ENCODE peak calls at places on chromosomes 6 and 20, in five cellular contexts. One of them, this sample, is unnamed.

GRCh38 chr6:27452496-27452897 is 20.4 kb downstream of the ZNF184 start:
- DNase-seq in thoracic aorta: no peak
- DNase-seq in GM12865: no peak
- DNase-seq in glutamatergic neuron: no peak
- DNase-seq in fibroblast of mammary gland: peak
- DNase-seq in this sample: no peak

GRCh38 chr6:152170313-152170701 is 362.8 kb downstream of the ESR1 start:
- DNase-seq in GM12865: no peak
- DNase-seq in thoracic aorta: no peak
- DNase-seq in glutamatergic neuron: no peak
- DNase-seq in fibroblast of mammary gland: no peak
- DNase-seq in this sample: no peak

GRCh38 chr6:116108836-116109235 is 8.2 kb downstream of the NT5DC1 start:
- DNase-seq in glutamatergic neuron: no peak
- DNase-seq in GM12865: no peak
- DNase-seq in fibroblast of mammary gland: no peak
- DNase-seq in thoracic aorta: no peak
- DNase-seq in this sample: no peak

GRCh38 chr6:142631517-142632385 is 313.2 kb downstream of the HIVEP2 start:
- DNase-seq in GM12865: no peak
- DNase-seq in fibroblast of mammary gland: no peak
- DNase-seq in glutamatergic neuron: no peak
- DNase-seq in thoracic aorta: no peak
- DNase-seq in this sample: no peak

GRCh38 chr20:16927031-16927430 is 178.9 kb downstream of the OTOR start:
- DNase-seq in fibroblast of mammary gland: no peak
- DNase-seq in GM12865: no peak
- DNase-seq in thoracic aorta: no peak
- DNase-seq in glutamatergic neuron: no peak
- DNase-seq in this sample: no peak

GRCh38 chr6:148509789-148510581 is 167.3 kb downstream of the SASH1 start:
- DNase-seq in thoracic aorta: no peak
- DNase-seq in glutamatergic neuron: peak
- DNase-seq in fibroblast of mammary gland: peak
- DNase-seq in GM12865: peak
- DNase-seq in this sample: no peak

GRCh38 chr20:33071198-33071597 is 8.2 kb upstream of the BPIFB4 start:
- DNase-seq in glutamatergic neuron: no peak
- DNase-seq in fibroblast of mammary gland: no peak
- DNase-seq in GM12865: no peak
- DNase-seq in thoracic aorta: no peak
- DNase-seq in this sample: no peak

GRCh38 chr20:64106981-64107735 is at the start of gene NPBWR2:
- DNase-seq in glutamatergic neuron: peak
- DNase-seq in thoracic aorta: no peak
- DNase-seq in fibroblast of mammary gland: no peak
- DNase-seq in GM12865: no peak
- DNase-seq in this sample: peak

GRCh38 chr6:156427345-156427744 is 349.8 kb upstream of the ARID1B start:
- DNase-seq in fibroblast of mammary gland: peak
- DNase-seq in GM12865: no peak
- DNase-seq in thoracic aorta: peak
- DNase-seq in glutamatergic neuron: no peak
- DNase-seq in this sample: no peak

GRCh38 chr6:88211446-88211845 is 45.3 kb upstream of the CNR1 start:
- DNase-seq in fibroblast of mammary gland: no peak
- DNase-seq in GM12865: no peak
- DNase-seq in thoracic aorta: no peak
- DNase-seq in glutamatergic neuron: no peak
- DNase-seq in this sample: no peak

GRCh38 chr6:4889701-4890100 is 113.5 kb downstream of the CDYL start:
- DNase-seq in GM12865: no peak
- DNase-seq in thoracic aorta: no peak
- DNase-seq in fibroblast of mammary gland: no peak
- DNase-seq in glutamatergic neuron: no peak
- DNase-seq in this sample: no peak

GRCh38 chr20:17614176-17614811 is 44.4 kb downstream of the DSTN start:
- DNase-seq in thoracic aorta: no peak
- DNase-seq in glutamatergic neuron: peak
- DNase-seq in GM12865: no peak
- DNase-seq in fibroblast of mammary gland: peak
- DNase-seq in this sample: no peak

GRCh38 chr20:45497971-45498494 is 17.4 kb downstream of the SPINT3 start:
- DNase-seq in glutamatergic neuron: no peak
- DNase-seq in fibroblast of mammary gland: no peak
- DNase-seq in GM12865: no peak
- DNase-seq in thoracic aorta: no peak
- DNase-seq in this sample: no peak

GRCh38 chr6:21201673-21202430 is 391.7 kb upstream of the SOX4 start:
- DNase-seq in fibroblast of mammary gland: no peak
- DNase-seq in thoracic aorta: no peak
- DNase-seq in GM12865: no peak
- DNase-seq in glutamatergic neuron: no peak
- DNase-seq in this sample: no peak

GRCh38 chr6:109695468-109695867 is 4.4 kb downstream of the FIG4 start:
- DNase-seq in GM12865: peak
- DNase-seq in thoracic aorta: no peak
- DNase-seq in glutamatergic neuron: no peak
- DNase-seq in fibroblast of mammary gland: no peak
- DNase-seq in this sample: no peak

GRCh38 chr6:117346142-117346930 is 79.4 kb downstream of the ROS1 start:
- DNase-seq in glutamatergic neuron: no peak
- DNase-seq in fibroblast of mammary gland: peak
- DNase-seq in thoracic aorta: no peak
- DNase-seq in GM12865: no peak
- DNase-seq in this sample: no peak

GRCh38 chr6:77876300-77876699 is 223.5 kb downstream of the MEI4 start:
- DNase-seq in fibroblast of mammary gland: peak
- DNase-seq in GM12865: no peak
- DNase-seq in thoracic aorta: no peak
- DNase-seq in glutamatergic neuron: no peak
- DNase-seq in this sample: no peak

GRCh38 chr6:112501705-112502104 is 154.6 kb downstream of the RFPL4B start:
- DNase-seq in thoracic aorta: no peak
- DNase-seq in GM12865: no peak
- DNase-seq in glutamatergic neuron: peak
- DNase-seq in fibroblast of mammary gland: peak
- DNase-seq in this sample: no peak

GRCh38 chr6:93398723-93399122 is 20.6 kb downstream of the EPHA7 start:
- DNase-seq in GM12865: no peak
- DNase-seq in glutamatergic neuron: no peak
- DNase-seq in thoracic aorta: no peak
- DNase-seq in fibroblast of mammary gland: no peak
- DNase-seq in this sample: no peak

GRCh38 chr6:161630674-161631073 is 356.8 kb upstream of the AGPAT4 start:
- DNase-seq in fibroblast of mammary gland: peak
- DNase-seq in glutamatergic neuron: no peak
- DNase-seq in thoracic aorta: no peak
- DNase-seq in GM12865: no peak
- DNase-seq in this sample: no peak

GRCh38 chr6:124536157-124536556 is 426.1 kb upstream of the RNF217 start:
- DNase-seq in glutamatergic neuron: no peak
- DNase-seq in GM12865: no peak
- DNase-seq in thoracic aorta: no peak
- DNase-seq in fibroblast of mammary gland: no peak
- DNase-seq in this sample: no peak

GRCh38 chr6:167712332-167713087 is 114.2 kb upstream of the AFDN start:
- DNase-seq in thoracic aorta: no peak
- DNase-seq in GM12865: no peak
- DNase-seq in glutamatergic neuron: no peak
- DNase-seq in fibroblast of mammary gland: no peak
- DNase-seq in this sample: no peak

GRCh38 chr20:8334641-8335040 is 202.6 kb downstream of the PLCB1 start:
- DNase-seq in GM12865: no peak
- DNase-seq in glutamatergic neuron: no peak
- DNase-seq in thoracic aorta: no peak
- DNase-seq in fibroblast of mammary gland: no peak
- DNase-seq in this sample: no peak

GRCh38 chr6:127464161-127464880 is 5.1 kb upstream of the KIAA0408 start:
- DNase-seq in fibroblast of mammary gland: peak
- DNase-seq in thoracic aorta: no peak
- DNase-seq in GM12865: no peak
- DNase-seq in glutamatergic neuron: no peak
- DNase-seq in this sample: no peak

GRCh38 chr20:16027710-16028109 is 545.5 kb downstream of the KIF16B start:
- DNase-seq in glutamatergic neuron: no peak
- DNase-seq in fibroblast of mammary gland: no peak
- DNase-seq in thoracic aorta: no peak
- DNase-seq in GM12865: no peak
- DNase-seq in this sample: no peak

GRCh38 chr6:166354143-166354542 is 11.8 kb upstream of the SFT2D1 start:
- DNase-seq in GM12865: no peak
- DNase-seq in thoracic aorta: no peak
- DNase-seq in fibroblast of mammary gland: no peak
- DNase-seq in glutamatergic neuron: no peak
- DNase-seq in this sample: no peak

GRCh38 chr6:91029211-91029610 is 442.3 kb upstream of the MAP3K7 start:
- DNase-seq in GM12865: no peak
- DNase-seq in glutamatergic neuron: no peak
- DNase-seq in fibroblast of mammary gland: no peak
- DNase-seq in thoracic aorta: no peak
- DNase-seq in this sample: no peak

GRCh38 chr20:8095648-8096572 is 36.2 kb upstream of the PLCB1 start:
- DNase-seq in thoracic aorta: no peak
- DNase-seq in glutamatergic neuron: no peak
- DNase-seq in fibroblast of mammary gland: peak
- DNase-seq in GM12865: no peak
- DNase-seq in this sample: no peak

GRCh38 chr6:157292202-157292601 is 31.1 kb downstream of the TMEM242 start:
- DNase-seq in fibroblast of mammary gland: no peak
- DNase-seq in GM12865: peak
- DNase-seq in thoracic aorta: no peak
- DNase-seq in glutamatergic neuron: no peak
- DNase-seq in this sample: no peak

GRCh38 chr6:786946-787763 is 94.2 kb upstream of the EXOC2 start:
- DNase-seq in GM12865: peak
- DNase-seq in thoracic aorta: no peak
- DNase-seq in fibroblast of mammary gland: peak
- DNase-seq in glutamatergic neuron: no peak
- DNase-seq in this sample: no peak

GRCh38 chr20:33474097-33474846 is 15.6 kb upstream of the CBFA2T2 start:
- DNase-seq in glutamatergic neuron: no peak
- DNase-seq in GM12865: no peak
- DNase-seq in fibroblast of mammary gland: no peak
- DNase-seq in thoracic aorta: no peak
- DNase-seq in this sample: no peak

GRCh38 chr20:63186528-63187316 is 29.2 kb downstream of the YTHDF1 start:
- DNase-seq in glutamatergic neuron: no peak
- DNase-seq in thoracic aorta: no peak
- DNase-seq in fibroblast of mammary gland: no peak
- DNase-seq in GM12865: no peak
- DNase-seq in this sample: no peak

GRCh38 chr20:258963-259362 is 1.4 kb downstream of the DEFB132 start:
- DNase-seq in glutamatergic neuron: no peak
- DNase-seq in thoracic aorta: no peak
- DNase-seq in GM12865: peak
- DNase-seq in fibroblast of mammary gland: peak
- DNase-seq in this sample: no peak

GRCh38 chr6:2147737-2148448 is 97.5 kb downstream of the GMDS start:
- DNase-seq in GM12865: no peak
- DNase-seq in glutamatergic neuron: no peak
- DNase-seq in fibroblast of mammary gland: peak
- DNase-seq in thoracic aorta: no peak
- DNase-seq in this sample: no peak

GRCh38 chr6:33983109-33983475 is 162.8 kb downstream of the GRM4 start:
- DNase-seq in fibroblast of mammary gland: peak
- DNase-seq in thoracic aorta: no peak
- DNase-seq in GM12865: no peak
- DNase-seq in glutamatergic neuron: no peak
- DNase-seq in this sample: no peak

GRCh38 chr20:37903317-37904007 is 535 bp downstream of the VSTM2L start:
- DNase-seq in thoracic aorta: no peak
- DNase-seq in glutamatergic neuron: no peak
- DNase-seq in GM12865: no peak
- DNase-seq in fibroblast of mammary gland: no peak
- DNase-seq in this sample: no peak
- TF ChIP-seq CTCF in thoracic aorta: no peak
- TF ChIP-seq CTCF in glutamatergic neuron: peak
- TF ChIP-seq CTCF in GM12865: peak
- TF ChIP-seq CTCF in fibroblast of mammary gland: no peak
- TF ChIP-seq CTCF in this sample: no peak

GRCh38 chr6:150929403-150929802 is 63.9 kb downstream of the MTHFD1L start:
- DNase-seq in thoracic aorta: no peak
- DNase-seq in glutamatergic neuron: no peak
- DNase-seq in GM12865: no peak
- DNase-seq in fibroblast of mammary gland: no peak
- DNase-seq in this sample: no peak

GRCh38 chr6:150930816-150931215 is 65.3 kb downstream of the MTHFD1L start:
- DNase-seq in fibroblast of mammary gland: peak
- DNase-seq in GM12865: no peak
- DNase-seq in thoracic aorta: no peak
- DNase-seq in glutamatergic neuron: no peak
- DNase-seq in this sample: no peak

GRCh38 chr6:150924808-150925654 is 59.5 kb downstream of the MTHFD1L start:
- DNase-seq in GM12865: peak
- DNase-seq in glutamatergic neuron: no peak
- DNase-seq in fibroblast of mammary gland: peak
- DNase-seq in thoracic aorta: no peak
- DNase-seq in this sample: no peak

GRCh38 chr6:150925655-150925928 is 60.1 kb downstream of the MTHFD1L start:
- DNase-seq in glutamatergic neuron: no peak
- DNase-seq in thoracic aorta: no peak
- DNase-seq in fibroblast of mammary gland: peak
- DNase-seq in GM12865: no peak
- DNase-seq in this sample: no peak

GRCh38 chr6:150928882-150929281 is 63.4 kb downstream of the MTHFD1L start:
- DNase-seq in fibroblast of mammary gland: no peak
- DNase-seq in thoracic aorta: no peak
- DNase-seq in GM12865: peak
- DNase-seq in glutamatergic neuron: peak
- DNase-seq in this sample: no peak
- TF ChIP-seq CTCF in fibroblast of mammary gland: peak
- TF ChIP-seq CTCF in thoracic aorta: peak
- TF ChIP-seq CTCF in GM12865: peak
- TF ChIP-seq CTCF in glutamatergic neuron: no peak
- TF ChIP-seq CTCF in this sample: no peak

DNA sequence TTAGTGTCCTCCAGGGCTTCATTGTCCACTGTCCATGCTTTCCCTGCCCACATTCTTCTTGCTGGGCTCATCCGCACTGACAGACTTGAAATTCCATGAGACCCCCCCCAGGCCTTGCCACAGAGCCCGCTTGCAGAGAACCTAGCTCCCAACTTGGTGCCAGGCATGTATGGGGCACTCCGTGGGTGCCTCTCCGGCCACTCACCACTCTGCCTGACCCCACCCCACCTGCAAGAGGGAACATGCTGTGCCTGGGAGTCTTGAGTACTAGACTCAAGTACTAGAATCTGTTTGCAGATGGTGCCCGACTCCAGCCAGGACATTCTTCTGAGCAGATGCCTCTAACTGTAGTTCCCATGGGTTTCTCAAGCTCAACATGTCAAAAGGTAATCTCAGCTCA is 47.9 kb downstream of the TRERF1 start:
- DNase-seq in GM12865: no peak
- DNase-seq in glutamatergic neuron: no peak
- DNase-seq in fibroblast of mammary gland: no peak
- DNase-seq in thoracic aorta: no peak
- DNase-seq in this sample: no peak
- TF ChIP-seq CTCF in GM12865: no peak
- TF ChIP-seq CTCF in glutamatergic neuron: no peak
- TF ChIP-seq CTCF in fibroblast of mammary gland: no peak
- TF ChIP-seq CTCF in thoracic aorta: no peak
- TF ChIP-seq CTCF in this sample: no peak

GRCh38 chr6:30670760-30671527 is 1.9 kb downstream of the DHX16 start:
- DNase-seq in thoracic aorta: no peak
- DNase-seq in GM12865: no peak
- DNase-seq in glutamatergic neuron: no peak
- DNase-seq in fibroblast of mammary gland: peak
- DNase-seq in this sample: no peak
- TF ChIP-seq CTCF in thoracic aorta: no peak
- TF ChIP-seq CTCF in GM12865: peak
- TF ChIP-seq CTCF in glutamatergic neuron: no peak
- TF ChIP-seq CTCF in fibroblast of mammary gland: peak
- TF ChIP-seq CTCF in this sample: no peak